ENCODE peak calls at places on chromosomes 13 and 19, in seven cellular contexts. D, U, Z, V, N, A and R are unnamed samples.

GRCh38 chr19:44961821-44962220 is 6.6 kb downstream of the CLPTM1 start:
- DNase-seq in U (no peak), A (no peak), N (no peak), V (no peak), D (no peak), Z (no peak), R (no peak)

GRCh38 chr13:75455962-75456361 is 26.0 kb downstream of the TBC1D4 start:
- DNase-seq in D (no peak), A (no peak), V (no peak), N (no peak), U (no peak), Z (no peak), R (no peak)

GRCh38 chr13:44884076-44884729 is 105.1 kb downstream of the NUFIP1 start:
- DNase-seq in Z (peak), V (peak), A (no peak), U (no peak), D (no peak), N (no peak), R (no peak)

GRCh38 chr19:11268783-11269267 is 6.5 kb upstream of the DOCK6 start:
- DNase-seq in U (no peak), V (peak), A (no peak), N (no peak), D (no peak), Z (peak), R (peak)

GRCh38 chr13:113050856-113051431 is 54.6 kb upstream of the F7 start:
- DNase-seq in D (peak), A (no peak), V (no peak), Z (no peak), N (no peak), U (peak), R (no peak)

GRCh38 chr19:34220472-34221063 is 33.8 kb upstream of the GARRE1 start:
- DNase-seq in Z (peak), N (peak), D (no peak), A (peak), V (peak), U (peak), R (peak)

GRCh38 chr19:34461375-34462100 is 20.0 kb upstream of the WTIP start:
- DNase-seq in Z (no peak), N (no peak), U (no peak), A (no peak), V (no peak), D (no peak), R (no peak)

GRCh38 chr13:28282451-28282850 is 144.1 kb downstream of the PAN3 start:
- DNase-seq in N (no peak), U (no peak), A (no peak), Z (no peak), D (no peak), V (no peak), R (no peak)

GRCh38 chr19:48819366-48819816 is 8.6 kb upstream of the BCAT2 start:
- DNase-seq in D (no peak), Z (peak), V (peak), N (no peak), A (peak), U (no peak), R (no peak)

GRCh38 chr13:40132249-40132648 is 476.8 kb downstream of the COG6 start:
- DNase-seq in D (no peak), U (no peak), N (no peak), A (no peak), Z (no peak), V (no peak), R (no peak)

GRCh38 chr13:67224148-67224846 is 5.8 kb downstream of the PCDH9 start:
- DNase-seq in U (peak), Z (peak), V (peak), D (peak), A (peak), N (no peak), R (peak)

GRCh38 chr13:98216135-98216565 is 39.1 kb upstream of the RNF113B start:
- DNase-seq in A (no peak), V (peak), D (no peak), U (no peak), N (no peak), Z (peak), R (no peak)

GRCh38 chr19:19460258-19460731 is 54.8 kb downstream of the GATAD2A start:
- DNase-seq in U (no peak), D (peak), Z (no peak), A (no peak), V (peak), N (no peak), R (no peak)

GRCh38 chr19:4318460-4318859 is 14.1 kb downstream of the FSD1 start:
- DNase-seq in N (no peak), A (no peak), Z (no peak), U (no peak), D (no peak), V (no peak), R (no peak)

GRCh38 chr13:104650426-104650825 is 1584.2 kb upstream of the SLC10A2 start:
- DNase-seq in D (no peak), Z (no peak), U (no peak), V (no peak), N (no peak), A (no peak), R (no peak)

GRCh38 chr19:45935267-45935666 is 20.7 kb upstream of the NANOS2 start:
- DNase-seq in U (peak), A (no peak), Z (no peak), D (peak), N (no peak), V (no peak), R (no peak)

GRCh38 chr13:112467236-112467635 is 91.1 kb downstream of the SPACA7 start:
- DNase-seq in Z (no peak), U (no peak), N (no peak), A (no peak), V (no peak), D (peak), R (no peak)

GRCh38 chr13:94268661-94269060 is 210.8 kb downstream of the DCT start:
- DNase-seq in V (peak), U (no peak), N (no peak), D (no peak), Z (no peak), A (no peak), R (no peak)

GRCh38 chr19:3585301-3586123 is at the start of gene GIPC3:
- DNase-seq in Z (no peak), D (no peak), A (no peak), V (no peak), U (peak), N (no peak), R (no peak)

DNA sequence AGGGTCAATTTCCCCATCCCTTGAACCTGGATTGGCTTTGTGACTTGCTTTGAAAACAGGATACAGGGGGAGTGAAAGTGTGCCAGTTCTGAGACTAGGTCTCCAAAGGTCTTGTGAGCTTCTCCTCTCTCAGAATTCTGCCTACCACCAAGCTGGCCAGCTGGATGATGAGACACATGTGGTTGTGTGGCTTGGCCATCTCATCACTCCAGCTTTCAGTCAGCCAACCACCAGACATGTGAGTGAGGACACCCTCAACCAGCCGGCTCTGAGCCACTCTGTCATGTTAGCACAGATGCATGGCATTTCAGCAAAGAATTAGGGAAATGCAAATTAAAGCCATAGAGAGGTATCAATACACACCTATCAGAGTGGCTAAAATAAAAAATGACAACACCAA is 29.5 kb downstream of the ENOX1 start:
- DNase-seq in D (no peak), U (no peak), Z (no peak), V (no peak), A (no peak), N (no peak), R (no peak)
- TF ChIP-seq CTCF in D (no peak), U (no peak), Z (no peak), V (no peak), A (no peak), N (no peak), R (no peak)

GRCh38 chr19:41366089-41366488 is 2.1 kb upstream of the B9D2 start:
- DNase-seq in U (peak), Z (no peak), V (no peak), N (no peak), A (no peak), D (no peak), R (no peak)
- TF ChIP-seq CTCF in U (peak), Z (peak), V (no peak), N (peak), A (no peak), D (no peak), R (peak)

GRCh38 chr19:9584073-9584833 is at the start of gene ZNF121:
- DNase-seq in N (peak), D (peak), A (peak), V (peak), U (peak), Z (peak), R (peak)
- TF ChIP-seq CTCF in N (no peak), D (no peak), A (no peak), V (no peak), U (no peak), Z (no peak), R (no peak)

GRCh38 chr19:8575467-8575997 is 1.7 kb downstream of the MYO1F start:
- DNase-seq in V (peak), Z (peak), N (no peak), A (no peak), D (no peak), U (peak), R (no peak)
- TF ChIP-seq CTCF in V (no peak), Z (no peak), N (no peak), A (no peak), D (no peak), U (no peak), R (no peak)

DNA sequence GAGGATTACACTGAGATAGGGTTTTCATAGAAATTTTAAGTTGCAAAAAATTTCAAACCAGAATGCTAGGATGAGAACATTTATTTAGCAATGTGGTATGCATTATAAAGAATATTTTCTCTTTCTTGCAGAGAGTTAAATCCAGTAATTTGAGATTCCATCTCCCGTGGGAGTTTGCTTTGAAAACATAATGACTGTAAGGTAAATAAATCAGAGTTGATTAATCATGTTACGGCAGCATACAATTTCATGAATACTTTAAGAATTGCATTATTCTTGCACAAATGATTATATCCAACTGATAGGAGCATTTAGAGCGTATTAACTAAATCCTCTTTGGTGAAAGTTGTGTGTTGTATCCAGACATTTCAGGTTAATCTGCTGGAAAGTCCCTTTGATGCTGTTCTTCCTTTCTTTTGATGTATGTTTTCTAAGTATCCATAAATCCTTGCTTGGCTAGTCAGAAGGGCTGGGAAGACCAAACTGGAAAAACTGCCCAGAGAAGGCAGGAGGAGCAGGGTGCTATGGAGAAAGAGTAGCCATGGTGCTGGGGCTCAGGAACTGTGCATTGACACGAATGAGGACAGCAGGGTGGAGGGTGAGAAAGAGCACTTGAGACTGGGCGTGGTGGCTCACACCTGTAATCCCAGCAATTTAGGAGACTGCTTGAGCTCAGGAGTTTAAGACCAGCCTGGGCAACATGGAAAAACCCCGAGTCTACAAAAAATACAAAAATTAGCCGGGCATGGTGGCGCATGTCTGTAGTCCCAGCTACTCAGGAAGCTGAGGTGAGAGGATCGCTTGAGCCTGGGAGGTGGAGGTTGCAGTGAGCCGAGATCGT is 4.8 kb upstream of the GJA3 start:
- DNase-seq in Z (no peak), U (no peak), A (no peak), N (no peak), V (peak), D (no peak), R (no peak)
- TF ChIP-seq CTCF in Z (no peak), U (no peak), A (no peak), N (no peak), V (no peak), D (no peak), R (no peak)

GRCh38 chr19:2291185-2291751 is 9.3 kb upstream of the PEAK3 start:
- DNase-seq in Z (no peak), U (peak), A (no peak), D (peak), N (peak), V (peak), R (peak)
- TF ChIP-seq CTCF in Z (no peak), U (no peak), A (no peak), D (no peak), N (peak), V (no peak), R (no peak)

GRCh38 chr19:1177322-1178114 is 3.5 kb upstream of the SBNO2 start:
- DNase-seq in Z (peak), V (peak), U (no peak), D (peak), A (peak), N (no peak), R (no peak)
- TF ChIP-seq CTCF in Z (peak), V (peak), U (no peak), D (no peak), A (no peak), N (no peak), R (no peak)

GRCh38 chr19:50152578-50152977 is 10.5 kb downstream of the IZUMO2 start:
- DNase-seq in V (no peak), U (no peak), N (no peak), A (no peak), D (no peak), Z (no peak), R (no peak)

GRCh38 chr19:50148528-50148927 is 14.6 kb downstream of the IZUMO2 start:
- DNase-seq in Z (no peak), V (no peak), D (no peak), A (no peak), N (no peak), U (no peak), R (no peak)

DNA sequence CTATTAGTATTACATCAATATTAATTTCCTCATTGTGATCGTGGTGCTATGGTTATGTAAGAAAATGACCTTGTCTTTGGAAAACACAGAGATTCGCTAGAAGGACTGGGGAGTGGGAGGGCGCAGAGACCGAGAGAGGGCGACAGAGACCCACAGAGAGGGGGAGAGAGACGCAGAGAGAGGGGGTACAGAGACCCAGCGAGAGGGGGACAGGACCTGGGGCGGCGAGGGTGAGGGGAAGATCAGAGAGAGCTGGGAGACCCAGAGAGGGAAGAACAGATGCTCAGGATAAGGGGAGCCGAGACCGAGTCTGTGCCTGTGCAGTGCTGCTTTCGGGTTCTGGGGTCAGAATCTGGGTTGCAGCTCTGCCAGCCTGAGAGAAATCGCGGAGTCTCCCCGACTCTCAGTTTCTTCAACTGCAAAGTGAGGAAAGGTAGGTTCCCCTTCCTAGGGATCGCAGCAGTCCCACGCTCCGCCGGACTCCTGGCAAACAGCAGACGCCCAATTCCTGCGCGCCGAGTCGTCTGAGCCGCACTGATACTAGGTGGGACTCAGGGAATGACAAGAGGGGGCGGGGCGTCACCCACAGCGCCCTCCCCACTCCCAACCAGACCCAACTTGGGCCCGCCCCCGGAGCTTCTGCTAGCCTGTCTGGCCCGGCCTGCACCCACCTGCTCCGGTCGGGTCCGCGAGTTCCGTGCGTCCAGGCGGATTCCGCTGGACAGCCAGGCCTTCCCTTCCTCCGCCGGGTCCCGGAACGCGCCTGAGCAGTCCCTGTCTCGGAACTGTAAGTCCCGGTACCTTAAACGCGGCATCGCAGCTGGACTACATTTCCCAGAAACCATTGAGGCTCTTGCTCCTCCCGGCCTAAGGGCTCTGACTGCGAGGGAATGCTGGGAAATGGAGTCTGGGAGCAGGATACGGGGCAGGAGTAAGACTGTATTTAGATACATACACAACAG is 15.3 kb downstream of the IZUMO2 start:
- DNase-seq in D (peak), Z (peak), A (peak), U (peak), V (peak), N (peak), R (peak)
- TF ChIP-seq CTCF in D (peak), Z (peak), A (peak), U (peak), V (peak), N (peak), R (peak)